ENCODE peak calls at places on chromosome 10, in four cellular contexts. V, O, D and L are unnamed samples.

GRCh38 chr10:50421026-50421719 is 169.9 kb upstream of the ASAH2 start:
- DNase-seq in V (peak; percentile 46), O (peak; percentile 38), D (peak; percentile 48), L (peak; percentile 48)

GRCh38 chr10:12803781-12804180 is 197.7 kb downstream of the CCDC3 start:
- DNase-seq in V (no peak), O (peak; percentile 62), D (no peak), L (no peak)

GRCh38 chr10:82908751-82909150 is 1033.8 kb downstream of the NRG3 start:
- DNase-seq in V (no peak), O (no peak), D (no peak), L (no peak)

GRCh38 chr10:31864834-31865518 is 63.7 kb downstream of the ARHGAP12 start:
- DNase-seq in V (no peak), O (no peak), D (no peak), L (no peak)

GRCh38 chr10:25294032-25294926 is 119.5 kb downstream of the GPR158 start:
- DNase-seq in V (no peak), O (no peak), D (no peak), L (no peak)

GRCh38 chr10:132523561-132524442 is 13.8 kb upstream of the INPP5A start:
- DNase-seq in V (peak; percentile 4), O (no peak), D (no peak), L (no peak)

GRCh38 chr10:102677736-102678354 is 33.6 kb downstream of the TRIM8 start:
- DNase-seq in V (no peak), O (no peak), D (no peak), L (no peak)

GRCh38 chr10:86648706-86649426 is 5.5 kb upstream of the OPN4 start:
- DNase-seq in V (no peak), O (no peak), D (no peak), L (no peak)

DNA sequence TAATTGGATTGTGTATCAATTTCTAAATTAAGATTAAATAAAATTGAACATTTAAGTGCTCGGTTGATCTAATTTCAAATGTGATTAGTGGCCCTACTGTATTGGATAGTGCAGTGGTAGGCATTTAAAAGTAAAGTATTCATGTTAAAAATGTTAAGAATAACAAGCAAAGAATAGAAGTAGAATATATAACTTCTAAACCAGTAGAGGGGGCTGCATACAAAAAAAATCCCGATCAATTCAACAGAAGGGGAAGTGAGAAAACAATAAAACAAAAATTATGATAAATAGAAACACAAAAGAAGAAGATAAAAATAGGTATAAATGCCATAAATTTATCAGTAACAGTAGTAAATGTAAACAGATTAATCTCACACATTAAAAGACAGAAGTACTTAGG is 24.9 kb upstream of the WDFY4 start:
- DNase-seq in V (no peak), O (no peak), D (no peak), L (peak; percentile 48)
- TF ChIP-seq CTCF in V (no peak), O (peak; percentile 71), D (peak; percentile 29), L (peak; percentile 37)

DNA sequence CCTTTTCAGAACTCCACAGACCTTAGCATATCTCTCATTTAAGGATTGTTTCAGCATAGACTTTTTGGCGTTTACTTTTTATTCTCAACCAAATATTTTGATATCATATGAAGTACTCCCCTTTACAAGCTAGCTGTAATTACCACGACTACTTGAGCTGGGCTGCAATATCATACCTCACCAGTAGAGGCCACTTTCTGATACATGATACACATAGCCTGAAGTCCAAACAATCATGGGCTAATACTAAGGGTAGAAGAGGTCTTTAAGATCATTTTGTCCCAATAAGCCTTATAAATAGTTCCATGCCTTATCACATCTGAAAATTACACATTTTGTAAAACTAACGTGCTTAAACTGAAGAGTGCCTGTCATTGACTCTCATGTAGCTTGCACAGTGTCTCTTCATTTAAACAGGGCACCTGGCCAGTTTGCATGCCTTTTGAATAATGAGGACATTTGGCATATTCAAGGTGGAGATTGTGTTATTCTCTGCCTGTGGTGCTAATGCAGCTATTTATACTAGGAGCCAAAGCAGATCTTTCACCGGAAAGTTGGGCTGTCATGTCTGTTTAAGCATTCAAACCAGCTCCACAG is 403.7 kb upstream of the ZMIZ1 start:
- DNase-seq in V (no peak), O (no peak), D (peak; percentile 60), L (no peak)
- TF ChIP-seq CTCF in V (peak; percentile 74), O (peak; percentile 74), D (peak; percentile 71), L (peak; percentile 16)

GRCh38 chr10:88800152-88801125 is 2.1 kb upstream of the LIPM start:
- DNase-seq in V (no peak), O (no peak), D (peak; percentile 61), L (no peak)

GRCh38 chr10:88803641-88804040 is 1.1 kb downstream of the LIPM start:
- DNase-seq in V (no peak), O (no peak), D (no peak), L (no peak)

GRCh38 chr10:88802430-88802829 is at the start of gene LIPM:
- DNase-seq in V (no peak), O (no peak), D (no peak), L (no peak)

DNA sequence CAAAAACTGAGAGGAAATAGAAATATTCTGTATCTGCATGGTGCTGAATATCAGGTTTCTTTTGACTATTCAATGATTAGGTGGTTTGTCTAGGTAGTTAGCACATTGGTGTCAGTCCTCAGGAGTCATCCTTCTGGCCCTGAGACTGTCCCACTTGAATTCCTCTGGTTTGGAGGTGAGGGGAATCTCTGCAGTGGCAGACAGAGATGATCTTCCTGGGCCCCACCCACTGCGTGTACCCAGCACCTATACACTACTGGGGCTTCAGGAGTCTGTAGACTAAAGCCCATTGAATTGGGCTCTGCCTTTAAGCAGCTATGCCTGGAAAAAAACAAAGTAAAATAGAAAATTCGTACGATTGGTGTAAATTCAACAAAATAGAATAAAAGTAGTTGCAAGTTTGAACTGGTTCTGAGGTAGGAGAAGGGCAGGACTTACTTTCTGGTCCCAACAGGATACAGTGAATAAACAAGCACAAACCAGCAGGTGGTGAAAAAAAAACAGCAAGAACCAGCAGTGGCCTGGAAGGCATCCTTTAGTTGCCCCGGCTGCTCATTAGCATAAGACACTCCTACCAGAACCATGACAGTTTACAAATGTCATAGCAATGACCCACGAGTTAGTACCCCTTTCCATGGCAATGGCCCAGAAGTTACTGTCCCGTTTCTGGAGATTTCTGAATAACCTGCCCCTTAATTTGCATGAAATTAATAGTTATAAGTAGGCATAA is 1.7 kb downstream of the LIPM start:
- DNase-seq in V (no peak), O (no peak), D (no peak), L (no peak)
- TF ChIP-seq CTCF in V (no peak), O (no peak), D (no peak), L (no peak)

DNA sequence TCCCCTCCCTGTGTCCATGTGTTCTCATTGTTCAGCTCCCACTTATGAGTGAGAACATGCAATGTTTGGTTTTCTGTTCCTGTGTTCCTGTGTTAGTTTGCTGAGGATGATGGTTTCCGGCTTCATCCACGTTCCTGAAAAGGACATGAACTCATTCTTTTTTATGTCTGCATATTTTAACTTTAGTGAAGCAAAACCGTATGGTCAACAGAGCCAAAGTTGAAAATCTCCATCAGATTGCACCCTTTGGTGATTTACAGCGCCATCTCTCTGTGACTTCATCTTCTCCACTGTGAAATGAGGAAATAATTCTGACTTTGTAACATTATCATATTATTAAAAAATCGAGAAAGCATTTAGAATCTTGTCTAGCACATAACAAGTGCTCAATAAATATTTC is 132.3 kb upstream of the PLXDC2 start:
- DNase-seq in V (no peak), O (no peak), D (no peak), L (no peak)
- TF ChIP-seq CTCF in V (no peak), O (no peak), D (no peak), L (no peak)

DNA sequence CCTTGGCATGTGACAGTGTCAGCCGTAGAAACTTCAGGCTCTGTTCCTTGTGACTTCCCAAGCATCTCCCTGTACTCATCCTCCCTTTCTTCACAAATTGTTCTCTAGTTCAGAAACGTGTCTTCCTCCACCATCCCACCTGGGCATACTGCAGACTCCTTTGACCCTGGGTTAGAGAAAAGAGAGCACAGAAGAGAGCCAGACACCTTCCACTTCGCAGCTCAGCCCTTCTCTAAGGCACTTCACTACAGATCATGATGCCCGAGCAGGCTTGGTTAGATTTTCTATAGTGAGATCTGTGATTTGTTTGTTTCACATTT is 70.6 kb downstream of the XPNPEP1 start:
- DNase-seq in V (no peak), O (no peak), D (no peak), L (no peak)
- TF ChIP-seq CTCF in V (no peak), O (peak; percentile 46), D (no peak), L (no peak)

DNA sequence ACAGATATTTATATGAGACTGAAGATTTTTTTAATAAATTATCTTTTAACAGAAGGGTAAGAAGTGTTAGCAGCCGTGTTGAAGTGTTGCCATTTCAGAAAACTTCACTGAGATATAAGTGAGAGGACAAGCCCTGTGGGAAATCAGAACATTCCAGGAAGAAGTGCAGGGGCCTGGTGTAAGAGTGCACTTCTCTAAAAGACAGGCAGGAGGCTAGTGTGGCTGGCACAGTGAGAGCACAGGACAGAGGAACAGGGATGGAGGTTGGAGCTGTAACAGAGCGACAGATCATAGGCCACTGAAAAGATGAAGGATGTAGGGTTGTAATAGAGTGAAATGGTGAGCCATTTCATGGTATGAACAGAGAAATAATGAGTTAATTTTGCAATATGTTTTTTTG is 608.9 kb downstream of the SORCS1 start:
- DNase-seq in V (peak; percentile 16), O (no peak), D (no peak), L (no peak)
- TF ChIP-seq CTCF in V (no peak), O (no peak), D (no peak), L (no peak)

GRCh38 chr10:1715821-1716220 is 21.5 kb downstream of the ADARB2 start:
- DNase-seq in V (peak; percentile 60), O (no peak), D (peak; percentile 16), L (peak; percentile 48)
- TF ChIP-seq CTCF in V (peak; percentile 30), O (no peak), D (no peak), L (peak; percentile 54)

GRCh38 chr10:110279062-110279986 is 25.4 kb downstream of the SMNDC1 start:
- DNase-seq in V (peak; percentile 20), O (peak; percentile 27), D (peak; percentile 63), L (peak; percentile 41)
- TF ChIP-seq CTCF in V (no peak), O (peak; percentile 64), D (peak; percentile 74), L (peak; percentile 66)

DNA sequence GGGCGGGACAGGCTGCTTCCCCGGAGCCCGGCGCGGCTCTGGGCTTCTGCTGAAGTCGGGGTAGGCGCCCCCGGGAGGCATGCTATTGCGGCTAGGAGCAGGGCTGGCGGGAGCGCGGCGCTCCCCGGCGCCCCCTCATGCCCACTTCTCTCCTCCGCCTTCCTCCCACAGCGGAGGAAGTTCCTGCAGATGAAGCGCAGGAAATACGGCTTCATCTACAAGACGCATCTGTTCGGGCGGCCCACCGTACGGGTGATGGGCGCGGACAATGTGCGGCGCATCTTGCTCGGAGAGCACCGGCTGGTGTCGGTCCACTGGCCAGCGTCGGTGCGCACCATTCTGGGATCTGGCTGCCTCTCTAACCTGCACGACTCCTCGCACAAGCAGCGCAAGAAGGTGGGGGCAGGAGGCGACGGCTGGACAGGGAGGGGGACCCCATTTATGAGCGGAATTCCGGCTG is 474 bp downstream of the CYP26A1 start:
- DNase-seq in V (peak; percentile 65), O (peak; percentile 45), D (no peak), L (no peak)
- TF ChIP-seq CTCF in V (no peak), O (no peak), D (no peak), L (peak; percentile 15)